ENCODE peak calls at places on chromosomes 13 and 19, in five cellular contexts. S, V, T, B and P are unnamed samples.

GRCh38 chr13:27450921-27451461 is 627 bp upstream of the MTIF3 start:
- DNase-seq in S (no peak), T (no peak), B (peak), V (peak), P (no peak)

GRCh38 chr19:49327878-49328544 is 3.0 kb upstream of the SLC6A16 start:
- DNase-seq in B (no peak), T (no peak), S (no peak), V (peak), P (no peak)

GRCh38 chr13:111006508-111007031 is 91.7 kb upstream of the ANKRD10 start:
- DNase-seq in V (no peak), T (peak), B (peak), S (no peak), P (no peak)

GRCh38 chr13:43279696-43280095 is 256.3 kb downstream of the DNAJC15 start:
- DNase-seq in B (no peak), V (no peak), S (no peak), T (no peak), P (no peak)

GRCh38 chr19:45076029-45076850 is at the start of gene ZNF296:
- DNase-seq in T (no peak), S (peak), B (peak), V (peak), P (peak)

GRCh38 chr13:77703426-77703825 is 5.9 kb downstream of the SLAIN1 start:
- DNase-seq in T (no peak), B (no peak), V (no peak), S (no peak), P (no peak)

GRCh38 chr19:47239610-47240296 is 8.8 kb upstream of the BBC3 start:
- DNase-seq in V (peak), S (peak), B (peak), T (no peak), P (no peak)

GRCh38 chr13:43405457-43405856 is 381.3 kb downstream of the ENOX1 start:
- DNase-seq in V (no peak), S (no peak), B (no peak), T (no peak), P (no peak)

GRCh38 chr19:10960314-10961072 is at the start of gene SMARCA4:
- DNase-seq in S (peak), B (peak), T (peak), V (peak), P (peak)

GRCh38 chr13:80562423-80562822 is 221.5 kb upstream of the SPRY2 start:
- DNase-seq in B (no peak), V (no peak), S (peak), T (no peak), P (no peak)

GRCh38 chr13:106263801-106264200 is 271.7 kb downstream of the EFNB2 start:
- DNase-seq in V (no peak), S (no peak), B (no peak), T (no peak), P (no peak)